ENCODE peak calls at places on chromosome 7, in nine cellular contexts. H is AG10803; E is LHCN-M2; I is adipocyte; L is choroid plexus epithelial cell; G is left ventricle myocardium superior; U is CD8-positive, alpha-beta memory T cell; X is right cardiac atrium; V is astrocyte of the spinal cord. M is an unnamed sample.

GRCh38 chr7:12370249-12370648 is 33.4 kb downstream of the VWDE start:
- DNase-seq in I (no peak), V (no peak), H (no peak), E (no peak), L (no peak), G (no peak), U (no peak), X (no peak), M (no peak)

GRCh38 chr7:35676211-35676610 is 18.7 kb downstream of the HERPUD2 start:
- DNase-seq in G (no peak), H (no peak), V (no peak), L (no peak), I (no peak), E (no peak), U (no peak), X (no peak), M (no peak)

GRCh38 chr7:117012284-117013174 is 59.2 kb downstream of the ST7 start:
- DNase-seq in H (peak; percentile 39), L (peak; percentile 79), E (peak; percentile 54), V (peak; percentile 64), G (no peak), I (peak; percentile 44), U (no peak), X (no peak), M (no peak)

GRCh38 chr7:128708824-128709223 is 30.3 kb upstream of the CALU start:
- DNase-seq in H (no peak), X (no peak), L (no peak), G (no peak), I (no peak), U (no peak), V (no peak), E (no peak), M (no peak)

GRCh38 chr7:137970263-137970975 is 31.5 kb downstream of the CREB3L2 start:
- DNase-seq in L (peak; percentile 93), H (peak; percentile 93), X (peak; percentile 89), G (peak; percentile 73), I (peak; percentile 91), V (peak; percentile 92), E (peak; percentile 83), U (no peak), M (no peak)

GRCh38 chr7:121442845-121443244 is 46.7 kb upstream of the FAM3C start:
- DNase-seq in E (no peak), X (no peak), H (no peak), L (no peak), I (no peak), V (no peak), G (no peak), U (peak; percentile 62), M (no peak)

GRCh38 chr7:23462846-23463245 is 7.4 kb downstream of the IGF2BP3 start:
- DNase-seq in V (peak; percentile 62), E (peak; percentile 82), U (no peak), H (peak; percentile 44), L (peak; percentile 82), I (peak; percentile 72), G (no peak), X (no peak), M (no peak)

GRCh38 chr7:81195033-81195432 is 276.2 kb upstream of the SEMA3C start:
- DNase-seq in I (no peak), E (no peak), L (peak; percentile 20), H (no peak), U (no peak), G (no peak), X (no peak), V (no peak), M (no peak)

GRCh38 chr7:98483276-98483963 is 82.5 kb upstream of the BAIAP2L1 start:
- DNase-seq in U (no peak), L (no peak), X (no peak), E (no peak), H (no peak), I (no peak), G (no peak), V (no peak), M (no peak)

GRCh38 chr7:17144313-17144712 is 154.1 kb upstream of the AHR start:
- DNase-seq in H (peak; percentile 46), X (no peak), L (peak; percentile 65), E (peak; percentile 87), U (peak; percentile 73), G (no peak), I (peak; percentile 22), V (peak; percentile 32), M (no peak)

GRCh38 chr7:44961844-44962482 is 16.9 kb downstream of the MYO1G start:
- DNase-seq in L (no peak), I (no peak), X (no peak), U (no peak), V (no peak), G (no peak), H (no peak), E (no peak), M (no peak)

GRCh38 chr7:33922820-33923219 is 17.5 kb downstream of the BMPER start:
- DNase-seq in X (peak; percentile 62), I (no peak), U (no peak), H (peak; percentile 27), E (no peak), V (no peak), G (peak; percentile 38), L (no peak), M (no peak)

GRCh38 chr7:39664057-39664456 is 40.7 kb downstream of the RALA start:
- DNase-seq in H (no peak), L (no peak), I (no peak), U (no peak), V (no peak), G (no peak), X (no peak), E (no peak), M (no peak)

GRCh38 chr7:80781561-80781979 is 137.3 kb downstream of the SEMA3C start:
- DNase-seq in L (peak; percentile 84), V (peak; percentile 96), H (peak; percentile 88), E (peak; percentile 93), G (peak; percentile 48), U (no peak), I (peak; percentile 93), X (peak; percentile 72), M (no peak)

GRCh38 chr7:130844811-130845580 is 111.0 kb upstream of the KLF14 start:
- DNase-seq in I (no peak), X (no peak), L (no peak), E (peak; percentile 91), G (no peak), V (peak; percentile 67), U (no peak), H (peak; percentile 74), M (no peak)

GRCh38 chr7:83655951-83656556 is 7.1 kb upstream of the SEMA3E start:
- DNase-seq in E (peak; percentile 60), G (no peak), L (peak; percentile 81), I (peak; percentile 81), V (peak; percentile 64), H (peak; percentile 52), X (no peak), U (no peak), M (no peak)